ENCODE peak calls at places on chromosomes 11 and 22, in five cellular contexts. One of them, this sample, is unnamed.
A peak's percentile ranks its signal among the peaks of the same experiment; 100 is the strongest.

GRCh38 chr11:6586434-6587359 is 16.7 kb downstream of the RRP8 start:
- DNase-seq in heart right ventricle: peak; percentile 51
- DNase-seq in thoracic aorta: no peak
- DNase-seq in tibial nerve: no peak
- DNase-seq in lower lobe of right lung: no peak
- DNase-seq in this sample: no peak

GRCh38 chr22:36299295-36299694 is 46.4 kb downstream of the APOL1 start:
- DNase-seq in heart right ventricle: no peak
- DNase-seq in thoracic aorta: no peak
- DNase-seq in tibial nerve: no peak
- DNase-seq in lower lobe of right lung: no peak
- DNase-seq in this sample: no peak

GRCh38 chr11:59025097-59025496 is 61.0 kb upstream of the GLYATL1B start:
- DNase-seq in heart right ventricle: no peak
- DNase-seq in thoracic aorta: no peak
- DNase-seq in tibial nerve: no peak
- DNase-seq in lower lobe of right lung: no peak
- DNase-seq in this sample: no peak

GRCh38 chr11:6328321-6328720 is 8.0 kb upstream of the CAVIN3 start:
- DNase-seq in heart right ventricle: no peak
- DNase-seq in thoracic aorta: no peak
- DNase-seq in tibial nerve: no peak
- DNase-seq in lower lobe of right lung: no peak
- DNase-seq in this sample: no peak

GRCh38 chr11:94880216-94880615 is 93.1 kb downstream of the CWC15 start:
- DNase-seq in heart right ventricle: no peak
- DNase-seq in thoracic aorta: no peak
- DNase-seq in tibial nerve: no peak
- DNase-seq in lower lobe of right lung: no peak
- DNase-seq in this sample: no peak

GRCh38 chr11:100739636-100740035 is 52.5 kb downstream of the ARHGAP42 start:
- DNase-seq in heart right ventricle: no peak
- DNase-seq in thoracic aorta: no peak
- DNase-seq in tibial nerve: no peak
- DNase-seq in lower lobe of right lung: no peak
- DNase-seq in this sample: no peak

GRCh38 chr11:117415358-117415896 is 87.8 kb downstream of the CEP164 start:
- DNase-seq in heart right ventricle: no peak
- DNase-seq in thoracic aorta: no peak
- DNase-seq in tibial nerve: no peak
- DNase-seq in lower lobe of right lung: no peak
- DNase-seq in this sample: no peak

GRCh38 chr11:108370315-108370714 is 97.0 kb downstream of the C11orf65 start:
- DNase-seq in heart right ventricle: no peak
- DNase-seq in thoracic aorta: no peak
- DNase-seq in tibial nerve: no peak
- DNase-seq in lower lobe of right lung: no peak
- DNase-seq in this sample: no peak

GRCh38 chr11:41522391-41522790 is 62.9 kb upstream of the LRRC4C start:
- DNase-seq in heart right ventricle: no peak
- DNase-seq in thoracic aorta: no peak
- DNase-seq in tibial nerve: no peak
- DNase-seq in lower lobe of right lung: no peak
- DNase-seq in this sample: no peak

GRCh38 chr22:39382410-39382809 is 17.2 kb upstream of the TAB1 start:
- DNase-seq in heart right ventricle: no peak
- DNase-seq in thoracic aorta: no peak
- DNase-seq in tibial nerve: no peak
- DNase-seq in lower lobe of right lung: no peak
- DNase-seq in this sample: no peak

GRCh38 chr11:109859325-109859724 is 233.9 kb upstream of the ZC3H12C start:
- DNase-seq in heart right ventricle: no peak
- DNase-seq in thoracic aorta: no peak
- DNase-seq in tibial nerve: no peak
- DNase-seq in lower lobe of right lung: no peak
- DNase-seq in this sample: no peak

GRCh38 chr11:61917357-61918109 is at the start of gene RAB3IL1:
- DNase-seq in heart right ventricle: peak; percentile 79
- DNase-seq in thoracic aorta: no peak
- DNase-seq in tibial nerve: peak; percentile 66
- DNase-seq in lower lobe of right lung: no peak
- DNase-seq in this sample: no peak

GRCh38 chr11:6650980-6651379 is 4.6 kb downstream of the DCHS1 start:
- DNase-seq in heart right ventricle: no peak
- DNase-seq in thoracic aorta: no peak
- DNase-seq in tibial nerve: no peak
- DNase-seq in lower lobe of right lung: no peak
- DNase-seq in this sample: no peak

GRCh38 chr11:123188508-123189165 is 6.4 kb downstream of the CLMP start:
- DNase-seq in heart right ventricle: no peak
- DNase-seq in thoracic aorta: no peak
- DNase-seq in tibial nerve: no peak
- DNase-seq in lower lobe of right lung: no peak
- DNase-seq in this sample: no peak

GRCh38 chr11:79179087-79179486 is 261.7 kb downstream of the TENM4 start:
- DNase-seq in heart right ventricle: no peak
- DNase-seq in thoracic aorta: no peak
- DNase-seq in tibial nerve: no peak
- DNase-seq in lower lobe of right lung: no peak
- DNase-seq in this sample: no peak

GRCh38 chr11:2086239-2087040 is 52.7 kb downstream of the IGF2 start:
- DNase-seq in heart right ventricle: no peak
- DNase-seq in thoracic aorta: no peak
- DNase-seq in tibial nerve: no peak
- DNase-seq in lower lobe of right lung: peak; percentile 32
- DNase-seq in this sample: peak; percentile 46

GRCh38 chr11:78476066-78476465 is 58.4 kb upstream of the GAB2 start:
- DNase-seq in heart right ventricle: no peak
- DNase-seq in thoracic aorta: no peak
- DNase-seq in tibial nerve: no peak
- DNase-seq in lower lobe of right lung: no peak
- DNase-seq in this sample: no peak

GRCh38 chr11:117826360-117826635 is 1.8 kb upstream of the FXYD2 start:
- DNase-seq in heart right ventricle: no peak
- DNase-seq in thoracic aorta: no peak
- DNase-seq in tibial nerve: no peak
- DNase-seq in lower lobe of right lung: no peak
- DNase-seq in this sample: no peak

GRCh38 chr22:48738204-48738980 is 1089.3 kb downstream of the BRD1 start:
- DNase-seq in heart right ventricle: no peak
- DNase-seq in thoracic aorta: no peak
- DNase-seq in tibial nerve: no peak
- DNase-seq in lower lobe of right lung: no peak
- DNase-seq in this sample: no peak

GRCh38 chr11:83249972-83250593 is 36.1 kb downstream of the CCDC90B start:
- DNase-seq in heart right ventricle: no peak
- DNase-seq in thoracic aorta: no peak
- DNase-seq in tibial nerve: peak; percentile 7
- DNase-seq in lower lobe of right lung: no peak
- DNase-seq in this sample: no peak

GRCh38 chr11:2795491-2795991 is 90.0 kb downstream of the CDKN1C start:
- DNase-seq in heart right ventricle: peak; percentile 8
- DNase-seq in thoracic aorta: no peak
- DNase-seq in tibial nerve: no peak
- DNase-seq in lower lobe of right lung: peak; percentile 23
- DNase-seq in this sample: peak; percentile 53

GRCh38 chr22:49992921-49993648 is 19.5 kb downstream of the IL17REL start:
- DNase-seq in heart right ventricle: peak; percentile 73
- DNase-seq in thoracic aorta: peak; percentile 2
- DNase-seq in tibial nerve: no peak
- DNase-seq in lower lobe of right lung: peak; percentile 85
- DNase-seq in this sample: no peak

GRCh38 chr11:64385953-64386704 is 27.2 kb downstream of the RPS6KA4 start:
- DNase-seq in heart right ventricle: no peak
- DNase-seq in thoracic aorta: no peak
- DNase-seq in tibial nerve: no peak
- DNase-seq in lower lobe of right lung: no peak
- DNase-seq in this sample: no peak

GRCh38 chr11:76207642-76208378 is 1.5 kb upstream of the WNT11 start:
- DNase-seq in heart right ventricle: peak; percentile 88
- DNase-seq in thoracic aorta: no peak
- DNase-seq in tibial nerve: peak; percentile 68
- DNase-seq in lower lobe of right lung: peak; percentile 87
- DNase-seq in this sample: peak; percentile 74

GRCh38 chr11:708511-708910 is 2.5 kb downstream of the EPS8L2 start:
- DNase-seq in heart right ventricle: no peak
- DNase-seq in thoracic aorta: no peak
- DNase-seq in tibial nerve: no peak
- DNase-seq in lower lobe of right lung: no peak
- DNase-seq in this sample: no peak

GRCh38 chr11:65060913-65061408 is 2.6 kb upstream of the NAALADL1 start:
- DNase-seq in heart right ventricle: no peak
- DNase-seq in thoracic aorta: no peak
- DNase-seq in tibial nerve: no peak
- DNase-seq in lower lobe of right lung: no peak
- DNase-seq in this sample: no peak

GRCh38 chr22:30947163-30947820 is 21.3 kb downstream of the MORC2 start:
- DNase-seq in heart right ventricle: peak; percentile 38
- DNase-seq in thoracic aorta: peak; percentile 21
- DNase-seq in tibial nerve: no peak
- DNase-seq in lower lobe of right lung: no peak
- DNase-seq in this sample: peak; percentile 69

GRCh38 chr11:11491589-11491988 is 130.2 kb downstream of the GALNT18 start:
- DNase-seq in heart right ventricle: no peak
- DNase-seq in thoracic aorta: no peak
- DNase-seq in tibial nerve: no peak
- DNase-seq in lower lobe of right lung: no peak
- DNase-seq in this sample: no peak

GRCh38 chr22:47266329-47266728 is 503.9 kb downstream of the TBC1D22A start:
- DNase-seq in heart right ventricle: no peak
- DNase-seq in thoracic aorta: no peak
- DNase-seq in tibial nerve: no peak
- DNase-seq in lower lobe of right lung: no peak
- DNase-seq in this sample: no peak

GRCh38 chr11:130371004-130371590 is 56.4 kb upstream of the ZBTB44 start:
- DNase-seq in heart right ventricle: no peak
- DNase-seq in thoracic aorta: no peak
- DNase-seq in tibial nerve: no peak
- DNase-seq in lower lobe of right lung: no peak
- DNase-seq in this sample: no peak

DNA sequence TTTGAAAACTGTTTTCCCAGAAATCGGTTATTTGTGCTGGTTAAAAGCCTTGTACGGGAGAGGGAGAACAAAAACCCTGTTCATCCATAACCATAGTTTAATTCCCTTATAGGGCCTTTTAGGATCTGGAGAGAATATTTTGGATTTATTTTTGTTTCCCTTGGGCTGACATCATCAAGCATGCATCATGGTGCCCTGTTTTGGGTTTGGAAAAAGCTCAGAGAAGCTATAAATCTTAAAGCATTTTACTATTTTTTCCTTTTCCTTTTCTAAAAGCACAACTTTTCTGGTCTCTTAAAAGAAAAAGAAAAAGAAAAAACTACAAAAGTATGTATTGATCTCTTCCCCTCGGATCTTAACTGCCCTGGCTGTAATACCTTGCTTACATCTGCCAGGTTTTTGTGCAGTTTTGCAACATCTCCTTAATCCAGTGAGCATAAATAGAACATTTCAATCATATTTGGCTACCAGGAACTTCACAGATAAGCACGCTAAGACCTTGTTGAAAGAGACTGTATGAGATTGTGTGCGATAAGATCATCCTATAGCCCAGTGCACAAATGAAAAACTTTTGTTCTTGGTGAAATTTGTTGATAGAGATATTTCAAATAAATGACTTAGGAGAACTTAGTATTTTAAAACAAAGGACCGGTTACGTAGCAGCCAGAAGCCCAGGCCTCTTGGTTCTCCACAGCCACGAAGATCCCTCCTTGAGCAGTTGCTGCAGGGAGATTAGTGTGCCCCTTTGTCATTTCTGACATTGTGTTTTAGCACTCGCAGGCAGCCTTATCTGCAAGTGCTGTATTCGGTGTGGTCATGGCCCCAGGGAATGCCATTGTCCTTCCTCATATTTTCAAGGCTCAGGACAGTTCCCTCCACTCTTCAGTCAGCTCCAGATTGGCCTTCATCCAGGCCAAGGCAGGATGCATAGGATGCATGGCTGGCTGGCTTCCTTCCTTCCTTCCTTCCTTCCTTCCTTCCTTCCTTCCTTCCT is 88.2 kb downstream of the ZBTB16 start:
- DNase-seq in heart right ventricle: no peak
- DNase-seq in thoracic aorta: no peak
- DNase-seq in tibial nerve: no peak
- DNase-seq in lower lobe of right lung: no peak
- DNase-seq in this sample: no peak
- H3K4me1 ChIP-seq in heart right ventricle: peaks cover 90% of the 10 kb centered on the region
- H3K4me1 ChIP-seq in thoracic aorta: peaks cover 100% of the 10 kb centered on the region
- H3K4me1 ChIP-seq in tibial nerve: no peaks in the 10 kb centered on the region
- H3K4me1 ChIP-seq in lower lobe of right lung: peaks cover 81% of the 10 kb centered on the region
- H3K4me1 ChIP-seq in this sample: peaks cover 98% of the 10 kb centered on the region

GRCh38 chr22:42270512-42271190 is at the start of gene TCF20:
- DNase-seq in heart right ventricle: peak; percentile 81
- DNase-seq in thoracic aorta: no peak
- DNase-seq in tibial nerve: peak; percentile 73
- DNase-seq in lower lobe of right lung: peak; percentile 84
- DNase-seq in this sample: peak; percentile 69
- TF ChIP-seq CTCF in heart right ventricle: no peak
- TF ChIP-seq CTCF in thoracic aorta: no peak
- TF ChIP-seq CTCF in tibial nerve: no peak
- TF ChIP-seq CTCF in lower lobe of right lung: no peak
- TF ChIP-seq CTCF in this sample: no peak

GRCh38 chr11:132777067-132777975 is 755.0 kb downstream of the OPCML start:
- DNase-seq in heart right ventricle: no peak
- DNase-seq in thoracic aorta: no peak
- DNase-seq in tibial nerve: no peak
- DNase-seq in lower lobe of right lung: no peak
- DNase-seq in this sample: no peak

GRCh38 chr11:132770802-132771545 is 761.3 kb downstream of the OPCML start:
- DNase-seq in heart right ventricle: no peak
- DNase-seq in thoracic aorta: no peak
- DNase-seq in tibial nerve: no peak
- DNase-seq in lower lobe of right lung: no peak
- DNase-seq in this sample: no peak

GRCh38 chr11:132772712-132773545 is 759.4 kb downstream of the OPCML start:
- DNase-seq in heart right ventricle: no peak
- DNase-seq in thoracic aorta: no peak
- DNase-seq in tibial nerve: no peak
- DNase-seq in lower lobe of right lung: no peak
- DNase-seq in this sample: no peak

DNA sequence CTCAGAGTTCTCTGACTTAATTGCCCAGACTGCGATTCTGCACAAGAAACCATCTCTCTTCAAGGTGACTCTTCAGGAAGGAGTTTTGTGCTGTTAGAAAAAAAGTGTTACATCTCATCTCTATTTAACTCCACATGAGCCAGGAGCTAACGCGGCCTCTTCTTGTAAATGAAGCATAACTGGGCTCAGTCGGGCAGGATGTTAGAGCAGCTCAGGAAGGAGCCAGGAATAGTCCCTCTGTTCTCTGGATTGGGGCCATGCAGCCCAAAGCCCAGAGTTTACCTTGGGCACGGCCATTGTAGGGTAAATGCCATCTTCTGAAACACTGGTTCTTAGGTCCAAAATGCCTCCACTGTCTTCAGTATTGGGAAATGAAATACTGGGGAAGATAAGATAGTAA is 760.6 kb downstream of the OPCML start:
- DNase-seq in heart right ventricle: no peak
- DNase-seq in thoracic aorta: no peak
- DNase-seq in tibial nerve: no peak
- DNase-seq in lower lobe of right lung: no peak
- DNase-seq in this sample: no peak
- H3K27ac ChIP-seq in heart right ventricle: no peak overlapping the region
- H3K27ac ChIP-seq in thoracic aorta: no peak overlapping the region
- H3K27ac ChIP-seq in tibial nerve: no peak overlapping the region
- H3K27ac ChIP-seq in lower lobe of right lung: no peak overlapping the region
- H3K27ac ChIP-seq in this sample: no peak overlapping the region

GRCh38 chr11:12540913-12541587 is 133.2 kb upstream of the TEAD1 start:
- DNase-seq in heart right ventricle: no peak
- DNase-seq in thoracic aorta: no peak
- DNase-seq in tibial nerve: peak; percentile 43
- DNase-seq in lower lobe of right lung: no peak
- DNase-seq in this sample: peak; percentile 58
- H3K4me1 ChIP-seq in heart right ventricle: peaks cover 15% of the 10 kb centered on the region
- H3K4me1 ChIP-seq in thoracic aorta: peaks cover 17% of the 10 kb centered on the region
- H3K4me1 ChIP-seq in tibial nerve: no peaks in the 10 kb centered on the region
- H3K4me1 ChIP-seq in lower lobe of right lung: peaks cover 15% of the 10 kb centered on the region
- H3K4me1 ChIP-seq in this sample: no peaks in the 10 kb centered on the region